ENCODE peak calls at places on chromosome 4, in six cellular contexts. One of them, this sample, is unnamed.

GRCh38 chr4:1982124-1983052 is 26.4 kb downstream of the NELFA start:
- DNase-seq in tibial artery: no peak
- DNase-seq in suprapubic skin: peak; percentile 31
- DNase-seq in lower lobe of right lung: no peak
- DNase-seq in fibroblast of lung: no peak
- DNase-seq in IMR-90: no peak
- DNase-seq in this sample: no peak

GRCh38 chr4:4864443-4864939 is 5.0 kb downstream of the MSX1 start:
- DNase-seq in lower lobe of right lung: no peak
- DNase-seq in suprapubic skin: no peak
- DNase-seq in tibial artery: no peak
- DNase-seq in fibroblast of lung: no peak
- DNase-seq in IMR-90: no peak
- DNase-seq in this sample: no peak

GRCh38 chr4:24537025-24537424 is 47.3 kb downstream of the DHX15 start:
- DNase-seq in IMR-90: no peak
- DNase-seq in suprapubic skin: no peak
- DNase-seq in tibial artery: no peak
- DNase-seq in lower lobe of right lung: no peak
- DNase-seq in fibroblast of lung: peak; percentile 25
- DNase-seq in this sample: no peak

GRCh38 chr4:112296949-112297483 is at the start of gene ALPK1:
- DNase-seq in lower lobe of right lung: no peak
- DNase-seq in tibial artery: no peak
- DNase-seq in suprapubic skin: no peak
- DNase-seq in IMR-90: peak; percentile 94
- DNase-seq in fibroblast of lung: peak; percentile 83
- DNase-seq in this sample: no peak

GRCh38 chr4:54433686-54434085 is 204.6 kb downstream of the PDGFRA start:
- DNase-seq in suprapubic skin: no peak
- DNase-seq in lower lobe of right lung: no peak
- DNase-seq in tibial artery: no peak
- DNase-seq in fibroblast of lung: no peak
- DNase-seq in IMR-90: peak; percentile 37
- DNase-seq in this sample: no peak

GRCh38 chr4:126807132-126807531 is 825.6 kb upstream of the INTU start:
- DNase-seq in tibial artery: no peak
- DNase-seq in suprapubic skin: no peak
- DNase-seq in fibroblast of lung: no peak
- DNase-seq in IMR-90: peak; percentile 4
- DNase-seq in lower lobe of right lung: no peak
- DNase-seq in this sample: no peak

GRCh38 chr4:105558277-105558676 is 5.9 kb downstream of the ARHGEF38 start:
- DNase-seq in fibroblast of lung: no peak
- DNase-seq in tibial artery: no peak
- DNase-seq in IMR-90: no peak
- DNase-seq in lower lobe of right lung: no peak
- DNase-seq in suprapubic skin: no peak
- DNase-seq in this sample: no peak

GRCh38 chr4:1863297-1864033 is 7.5 kb upstream of the LETM1 start:
- DNase-seq in lower lobe of right lung: no peak
- DNase-seq in tibial artery: no peak
- DNase-seq in fibroblast of lung: no peak
- DNase-seq in suprapubic skin: no peak
- DNase-seq in IMR-90: no peak
- DNase-seq in this sample: no peak

GRCh38 chr4:175882891-175883290 is 70.8 kb upstream of the GPM6A start:
- DNase-seq in fibroblast of lung: peak; percentile 59
- DNase-seq in tibial artery: no peak
- DNase-seq in IMR-90: no peak
- DNase-seq in suprapubic skin: no peak
- DNase-seq in lower lobe of right lung: no peak
- DNase-seq in this sample: no peak

GRCh38 chr4:33941854-33942253 is 2302.5 kb downstream of the ARAP2 start:
- DNase-seq in fibroblast of lung: no peak
- DNase-seq in lower lobe of right lung: no peak
- DNase-seq in suprapubic skin: no peak
- DNase-seq in IMR-90: no peak
- DNase-seq in tibial artery: no peak
- DNase-seq in this sample: no peak

DNA sequence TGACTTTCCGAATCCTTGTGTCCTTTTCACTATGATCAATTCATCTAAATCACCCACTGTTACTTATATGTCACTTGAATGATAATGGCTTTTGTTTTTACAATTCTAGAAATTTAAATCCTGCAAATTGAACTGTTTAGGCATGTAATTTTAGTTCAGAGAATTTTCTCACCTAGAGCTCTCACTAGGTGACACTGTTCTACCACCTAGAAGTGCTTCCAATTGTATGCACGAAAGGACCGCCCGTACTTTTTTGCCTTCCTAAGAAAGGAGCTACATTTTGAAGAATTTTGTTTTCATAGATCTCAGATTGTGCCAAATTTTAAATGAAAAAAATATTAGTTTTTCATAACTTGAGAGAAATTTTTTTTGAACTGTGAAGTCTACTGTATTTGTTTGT is 481.6 kb upstream of the FSTL5 start:
- DNase-seq in fibroblast of lung: peak; percentile 16
- DNase-seq in IMR-90: no peak
- DNase-seq in tibial artery: no peak
- DNase-seq in suprapubic skin: no peak
- DNase-seq in lower lobe of right lung: no peak
- DNase-seq in this sample: no peak
- TF ChIP-seq CTCF in fibroblast of lung: no peak
- TF ChIP-seq CTCF in IMR-90: no peak
- TF ChIP-seq CTCF in tibial artery: peak; percentile 16
- TF ChIP-seq CTCF in suprapubic skin: no peak
- TF ChIP-seq CTCF in lower lobe of right lung: no peak
- TF ChIP-seq CTCF in this sample: no peak

GRCh38 chr4:17514865-17515264 is at the start of gene CLRN2:
- DNase-seq in lower lobe of right lung: no peak
- DNase-seq in IMR-90: no peak
- DNase-seq in tibial artery: no peak
- DNase-seq in suprapubic skin: no peak
- DNase-seq in fibroblast of lung: no peak
- DNase-seq in this sample: no peak

GRCh38 chr4:17512973-17513665 is 1.2 kb upstream of the QDPR start:
- DNase-seq in suprapubic skin: no peak
- DNase-seq in lower lobe of right lung: no peak
- DNase-seq in tibial artery: no peak
- DNase-seq in fibroblast of lung: no peak
- DNase-seq in IMR-90: no peak
- DNase-seq in this sample: no peak

GRCh38 chr4:17517664-17518063 is 2.7 kb downstream of the CLRN2 start:
- DNase-seq in suprapubic skin: no peak
- DNase-seq in lower lobe of right lung: no peak
- DNase-seq in fibroblast of lung: no peak
- DNase-seq in tibial artery: no peak
- DNase-seq in IMR-90: no peak
- DNase-seq in this sample: no peak

GRCh38 chr4:17515724-17516407 is 901 bp downstream of the CLRN2 start:
- DNase-seq in tibial artery: no peak
- DNase-seq in IMR-90: no peak
- DNase-seq in suprapubic skin: no peak
- DNase-seq in lower lobe of right lung: no peak
- DNase-seq in fibroblast of lung: no peak
- DNase-seq in this sample: no peak

GRCh38 chr4:17516980-17517379 is 2.0 kb downstream of the CLRN2 start:
- DNase-seq in IMR-90: no peak
- DNase-seq in suprapubic skin: no peak
- DNase-seq in tibial artery: no peak
- DNase-seq in fibroblast of lung: no peak
- DNase-seq in lower lobe of right lung: no peak
- DNase-seq in this sample: no peak
- H3K27ac ChIP-seq in IMR-90: no peak overlapping the region
- H3K27ac ChIP-seq in suprapubic skin: no peak overlapping the region
- H3K27ac ChIP-seq in tibial artery: no peak overlapping the region
- H3K27ac ChIP-seq in fibroblast of lung: no peak overlapping the region
- H3K27ac ChIP-seq in lower lobe of right lung: no peak overlapping the region
- H3K27ac ChIP-seq in this sample: no peak overlapping the region

DNA sequence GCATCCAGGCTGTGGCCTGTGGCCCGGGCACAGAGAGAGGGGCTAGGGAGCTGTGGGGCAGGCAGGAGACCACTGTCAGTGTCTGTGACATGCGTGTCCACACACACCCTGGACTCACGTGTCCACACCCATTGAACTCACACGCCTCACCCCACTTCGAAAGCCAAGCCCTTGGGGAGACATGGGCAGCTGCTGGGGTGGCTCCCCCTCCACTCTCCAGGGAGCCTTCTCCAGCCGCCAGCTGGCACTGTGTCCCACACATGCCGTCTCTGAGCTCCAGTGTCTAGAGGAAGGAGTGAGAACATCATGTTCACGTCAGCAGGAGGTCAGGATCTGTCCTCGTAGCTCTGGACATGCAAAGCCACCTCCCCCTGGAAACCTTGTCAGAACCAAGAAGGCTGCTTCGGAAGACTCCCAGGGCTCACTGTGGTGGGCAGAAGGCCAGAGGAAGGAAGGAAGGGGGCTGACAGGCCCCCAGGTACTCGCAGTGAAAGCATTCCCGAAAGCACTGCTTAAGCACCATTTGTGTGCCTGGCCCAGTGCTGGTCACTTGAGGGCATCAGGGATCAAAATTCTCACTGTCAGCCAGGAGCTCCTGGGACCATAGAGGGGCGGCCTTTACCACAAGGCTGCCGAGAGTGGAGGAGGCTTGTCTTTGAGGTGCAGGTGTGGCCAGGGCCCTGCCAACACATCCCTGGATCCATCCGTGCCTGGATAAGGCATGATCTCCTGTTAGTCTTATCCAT is 61.4 kb downstream of the HTRA3 start:
- DNase-seq in IMR-90: no peak
- DNase-seq in lower lobe of right lung: peak; percentile 55
- DNase-seq in tibial artery: no peak
- DNase-seq in fibroblast of lung: no peak
- DNase-seq in suprapubic skin: peak; percentile 85
- DNase-seq in this sample: peak; percentile 81
- TF ChIP-seq CTCF in IMR-90: no peak
- TF ChIP-seq CTCF in lower lobe of right lung: no peak
- TF ChIP-seq CTCF in tibial artery: no peak
- TF ChIP-seq CTCF in fibroblast of lung: no peak
- TF ChIP-seq CTCF in suprapubic skin: no peak
- TF ChIP-seq CTCF in this sample: no peak

GRCh38 chr4:22473268-22473667 is 42.6 kb downstream of the ADGRA3 start:
- DNase-seq in lower lobe of right lung: no peak
- DNase-seq in tibial artery: no peak
- DNase-seq in IMR-90: peak; percentile 75
- DNase-seq in fibroblast of lung: peak; percentile 93
- DNase-seq in suprapubic skin: no peak
- DNase-seq in this sample: no peak

GRCh38 chr4:22474636-22475310 is 41.1 kb downstream of the ADGRA3 start:
- DNase-seq in tibial artery: no peak
- DNase-seq in IMR-90: peak; percentile 77
- DNase-seq in suprapubic skin: no peak
- DNase-seq in fibroblast of lung: no peak
- DNase-seq in lower lobe of right lung: no peak
- DNase-seq in this sample: no peak

GRCh38 chr4:22476011-22476410 is 39.9 kb downstream of the ADGRA3 start:
- DNase-seq in IMR-90: no peak
- DNase-seq in suprapubic skin: no peak
- DNase-seq in tibial artery: no peak
- DNase-seq in fibroblast of lung: no peak
- DNase-seq in lower lobe of right lung: no peak
- DNase-seq in this sample: no peak

GRCh38 chr4:22471999-22472434 is 43.8 kb downstream of the ADGRA3 start:
- DNase-seq in IMR-90: peak; percentile 10
- DNase-seq in tibial artery: no peak
- DNase-seq in fibroblast of lung: peak; percentile 49
- DNase-seq in lower lobe of right lung: no peak
- DNase-seq in suprapubic skin: no peak
- DNase-seq in this sample: no peak

GRCh38 chr4:22471419-22471818 is 44.4 kb downstream of the ADGRA3 start:
- DNase-seq in tibial artery: no peak
- DNase-seq in fibroblast of lung: no peak
- DNase-seq in lower lobe of right lung: no peak
- DNase-seq in suprapubic skin: no peak
- DNase-seq in IMR-90: no peak
- DNase-seq in this sample: no peak
- H3K27ac ChIP-seq in tibial artery: no peak overlapping the region
- H3K27ac ChIP-seq in fibroblast of lung: no peak overlapping the region
- H3K27ac ChIP-seq in lower lobe of right lung: no peak overlapping the region
- H3K27ac ChIP-seq in suprapubic skin: no peak overlapping the region
- H3K27ac ChIP-seq in IMR-90: no peak overlapping the region
- H3K27ac ChIP-seq in this sample: no peak overlapping the region

GRCh38 chr4:118839221-118839927 is 3.4 kb upstream of the SEC24D start:
- DNase-seq in tibial artery: no peak
- DNase-seq in lower lobe of right lung: no peak
- DNase-seq in IMR-90: no peak
- DNase-seq in suprapubic skin: no peak
- DNase-seq in fibroblast of lung: no peak
- DNase-seq in this sample: no peak
- TF ChIP-seq CTCF in tibial artery: no peak
- TF ChIP-seq CTCF in lower lobe of right lung: no peak
- TF ChIP-seq CTCF in IMR-90: no peak
- TF ChIP-seq CTCF in suprapubic skin: no peak
- TF ChIP-seq CTCF in fibroblast of lung: no peak
- TF ChIP-seq CTCF in this sample: no peak

DNA sequence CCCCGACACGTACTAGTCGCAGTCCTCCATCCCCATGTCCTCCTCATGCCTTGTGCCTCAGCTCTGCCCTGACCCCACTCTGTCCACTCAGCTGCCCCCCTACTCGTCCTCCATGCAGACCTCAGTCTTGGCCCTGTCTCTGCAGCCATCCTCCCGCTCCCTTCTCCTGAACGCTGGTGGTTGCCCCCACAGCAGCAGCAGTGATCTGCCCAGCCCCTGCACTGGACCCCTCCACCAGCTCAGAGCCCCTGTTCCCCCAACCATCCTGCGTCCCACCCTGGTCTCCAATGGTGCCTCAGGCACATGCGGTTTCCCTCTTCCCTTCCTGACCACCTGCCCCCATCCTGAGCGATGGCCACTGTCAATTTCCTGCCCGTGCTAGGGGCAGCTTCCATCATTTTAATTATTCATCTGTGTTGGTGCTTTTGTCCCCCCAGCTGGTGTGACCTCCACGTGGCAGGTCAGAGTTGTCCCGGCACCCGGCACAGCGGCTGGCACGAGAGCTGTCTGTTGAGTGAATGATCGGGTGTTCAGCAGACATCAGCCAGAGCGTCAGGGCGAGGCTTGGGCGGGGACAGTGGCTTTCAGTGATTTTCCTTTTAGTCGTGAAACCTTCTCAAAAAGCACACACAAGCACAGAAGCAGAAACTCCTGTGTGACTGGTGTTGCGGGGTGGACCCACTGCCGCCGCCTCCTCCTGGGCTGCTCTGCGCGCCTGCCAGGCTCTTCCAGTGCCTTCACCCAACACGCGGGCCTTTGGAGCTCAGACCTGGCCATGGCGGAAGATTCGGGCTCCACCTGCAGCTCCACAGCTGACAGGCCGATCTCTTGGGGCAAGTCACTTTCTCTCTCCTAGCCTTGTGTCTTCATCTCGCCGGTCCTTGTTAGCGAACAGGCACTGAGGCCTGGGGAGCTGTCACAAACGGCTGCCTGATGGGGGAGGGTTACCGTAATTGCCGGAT is 51.6 kb upstream of the HGFAC start:
- DNase-seq in lower lobe of right lung: peak; percentile 46
- DNase-seq in fibroblast of lung: no peak
- DNase-seq in suprapubic skin: peak; percentile 74
- DNase-seq in IMR-90: no peak
- DNase-seq in tibial artery: no peak
- DNase-seq in this sample: no peak
- H3K27ac ChIP-seq in lower lobe of right lung: peak overlapping the region; percentile 90
- H3K27ac ChIP-seq in fibroblast of lung: no peak overlapping the region
- H3K27ac ChIP-seq in suprapubic skin: no peak overlapping the region
- H3K27ac ChIP-seq in IMR-90: no peak overlapping the region
- H3K27ac ChIP-seq in tibial artery: peak overlapping the region; percentile 84
- H3K27ac ChIP-seq in this sample: no peak overlapping the region